ENCODE peak calls at places on chromosomes 16 and 17, in six cellular contexts. M is keratinocyte, I is HEK293T, J is mammary epithelial cell, B is GM12891, Q is NCI-H774. Y is an unnamed sample.

GRCh38 chr17:82223517-82223916 is 5.3 kb upstream of the SLC16A3 start:
- DNase-seq in M (no peak), I (no peak), J (no peak), B (no peak), Q (no peak), Y (no peak)

GRCh38 chr17:81222620-81222905 is 202 bp downstream of the CEP131 start:
- DNase-seq in M (no peak), I (no peak), J (no peak), B (no peak), Q (no peak), Y (no peak)

GRCh38 chr17:31581491-31581890 is 190.0 kb downstream of the RAB11FIP4 start:
- DNase-seq in M (no peak), I (no peak), J (no peak), B (no peak), Q (no peak), Y (peak)

GRCh38 chr17:81345211-81346089 is 49.8 kb upstream of the BAHCC1 start:
- DNase-seq in M (peak), I (peak), J (peak), B (peak), Q (peak), Y (peak)

GRCh38 chr17:45231481-45232116 is 9.9 kb downstream of the FMNL1 start:
- DNase-seq in M (no peak), I (peak), J (no peak), B (no peak), Q (peak), Y (peak)

GRCh38 chr17:29154516-29155234 is 25.5 kb downstream of the MYO18A start:
- DNase-seq in M (no peak), I (no peak), J (no peak), B (no peak), Q (no peak), Y (no peak)

GRCh38 chr17:9928601-9929341 is 23.7 kb upstream of the RCVRN start:
- DNase-seq in M (no peak), I (peak), J (no peak), B (no peak), Q (no peak), Y (peak)

GRCh38 chr17:10702574-10702973 is 5.2 kb downstream of the ADPRM start:
- DNase-seq in M (no peak), I (no peak), J (no peak), B (no peak), Q (no peak), Y (peak)

GRCh38 chr16:11429823-11430222 is 84.6 kb downstream of the RMI2 start:
- DNase-seq in M (no peak), I (no peak), J (no peak), B (no peak), Q (no peak), Y (no peak)

GRCh38 chr16:66223176-66223780 is 143.2 kb upstream of the CDH5 start:
- DNase-seq in M (no peak), I (no peak), J (no peak), B (no peak), Q (no peak), Y (peak)

GRCh38 chr17:62665599-62665998 is 38.1 kb downstream of the MRC2 start:
- DNase-seq in M (no peak), I (no peak), J (no peak), B (no peak), Q (no peak), Y (no peak)

GRCh38 chr16:56985288-56985961 is 3.9 kb upstream of the NLRC5 start:
- DNase-seq in M (no peak), I (no peak), J (peak), B (no peak), Q (no peak), Y (peak)

GRCh38 chr16:28845173-28846079 is 722 bp downstream of the TUFM start:
- DNase-seq in M (no peak), I (peak), J (peak), B (no peak), Q (no peak), Y (peak)

GRCh38 chr17:29557085-29557697 is 9.6 kb downstream of the ABHD15 start:
- DNase-seq in M (no peak), I (no peak), J (peak), B (no peak), Q (no peak), Y (peak)

GRCh38 chr17:45579529-45580495 is 89.3 kb upstream of the PLEKHM1 start:
- DNase-seq in M (no peak), I (peak), J (no peak), B (no peak), Q (no peak), Y (no peak)

GRCh38 chr16:78926723-78927200 is 673.8 kb downstream of the MAF start:
- DNase-seq in M (no peak), I (no peak), J (no peak), B (no peak), Q (no peak), Y (no peak)

GRCh38 chr17:56933151-56933745 is 19.4 kb upstream of the TRIM25 start:
- DNase-seq in M (no peak), I (no peak), J (no peak), B (no peak), Q (no peak), Y (no peak)

GRCh38 chr17:75517277-75517865 is 1.0 kb downstream of the TSEN54 start:
- DNase-seq in M (no peak), I (no peak), J (no peak), B (no peak), Q (no peak), Y (no peak)

GRCh38 chr17:8941520-8941919 is 24.0 kb downstream of the PIK3R5 start:
- DNase-seq in M (no peak), I (no peak), J (no peak), B (no peak), Q (no peak), Y (no peak)

GRCh38 chr16:57720142-57720575 is 15.4 kb upstream of the KATNB1 start:
- DNase-seq in M (no peak), I (peak), J (peak), B (no peak), Q (no peak), Y (peak)

GRCh38 chr16:71895679-71896385 is 501 bp downstream of the IST1 start:
- DNase-seq in M (no peak), I (peak), J (peak), B (no peak), Q (no peak), Y (peak)

GRCh38 chr17:61416540-61417363 is 17.1 kb downstream of the TBX2 start:
- DNase-seq in M (no peak), I (peak), J (peak), B (peak), Q (peak), Y (peak)

GRCh38 chr16:72961115-72961832 is 86.7 kb downstream of the ZFHX3 start:
- DNase-seq in M (no peak), I (no peak), J (no peak), B (no peak), Q (no peak), Y (peak)

GRCh38 chr16:2857451-2858244 is at the start of gene PRSS22:
- DNase-seq in M (no peak), I (peak), J (peak), B (no peak), Q (no peak), Y (no peak)

GRCh38 chr16:81486555-81487061 is 42.0 kb downstream of the CMIP start:
- DNase-seq in M (no peak), I (no peak), J (no peak), B (no peak), Q (no peak), Y (peak)

GRCh38 chr17:44925731-44926697 is 10.7 kb upstream of the GFAP start:
- DNase-seq in M (no peak), I (no peak), J (no peak), B (no peak), Q (no peak), Y (no peak)

GRCh38 chr16:24516900-24517669 is 22.3 kb upstream of the RBBP6 start:
- DNase-seq in M (no peak), I (peak), J (peak), B (peak), Q (peak), Y (peak)

GRCh38 chr17:14619821-14620220 is 318.9 kb downstream of the HS3ST3B1 start:
- DNase-seq in M (peak), I (no peak), J (peak), B (no peak), Q (no peak), Y (no peak)

GRCh38 chr17:42979511-42980273 is at the start of gene PTGES3L:
- DNase-seq in M (no peak), I (peak), J (no peak), B (peak), Q (peak), Y (peak)

Y was measured in choroid plexus epithelial cell.